ENCODE peak calls at places on chromosome 21, in nine cellular contexts. Q is type B pancreatic cell; P is uterus; N is CD8-positive, alpha-beta T cell; D is RWPE1; K is mucosa of descending colon; E is brain microvascular endothelial cell; J is HFFc6; U is nephron progenitor cell. C is an unnamed sample.
A peak's percentile ranks its signal among the peaks of the same experiment; 100 is the strongest.

GRCh38 chr21:26115346-26115745 is 55.2 kb downstream of the APP start:
- DNase-seq in Q (no peak), P (no peak), N (no peak), D (no peak), K (no peak), E (no peak), J (no peak), U (no peak), C (no peak)

GRCh38 chr21:30391615-30392014 is 4.2 kb upstream of the KRTAP13-1 start:
- DNase-seq in Q (no peak), P (no peak), N (no peak), D (no peak), K (no peak), E (no peak), J (no peak), U (no peak), C (no peak)

GRCh38 chr21:26405735-26406361 is 167.2 kb downstream of the CYYR1 start:
- DNase-seq in Q (no peak), P (no peak), N (no peak), D (peak; percentile 49), K (no peak), E (peak; percentile 84), J (peak; percentile 83), U (peak; percentile 7), C (no peak)

GRCh38 chr21:19995253-19995652 is 1003.0 kb upstream of the NCAM2 start:
- DNase-seq in Q (no peak), P (no peak), N (no peak), D (no peak), K (no peak), E (no peak), J (no peak), U (no peak), C (no peak)

GRCh38 chr21:16081304-16081703 is 351.5 kb downstream of the USP25 start:
- DNase-seq in Q (no peak), P (no peak), N (no peak), D (no peak), K (no peak), E (no peak), J (no peak), U (no peak), C (no peak)

GRCh38 chr21:19609611-19610010 is 1206.0 kb upstream of the TMPRSS15 start:
- DNase-seq in Q (no peak), P (no peak), N (no peak), D (peak; percentile 3), K (no peak), E (no peak), J (no peak), U (no peak), C (no peak)

GRCh38 chr21:38054334-38054733 is 138.1 kb upstream of the KCNJ6 start:
- DNase-seq in Q (no peak), P (no peak), N (no peak), D (no peak), K (no peak), E (no peak), J (no peak), U (no peak), C (no peak)

GRCh38 chr21:15839601-15840000 is 109.8 kb downstream of the USP25 start:
- DNase-seq in Q (no peak), P (no peak), N (no peak), D (no peak), K (no peak), E (no peak), J (no peak), U (no peak), C (no peak)

GRCh38 chr21:15272591-15272990 is 207.8 kb upstream of the NRIP1 start:
- DNase-seq in Q (no peak), P (no peak), N (no peak), D (no peak), K (no peak), E (no peak), J (no peak), U (no peak), C (no peak)

GRCh38 chr21:33296156-33296555 is 28.6 kb upstream of the IFNAR1 start:
- DNase-seq in Q (no peak), P (no peak), N (no peak), D (no peak), K (no peak), E (no peak), J (no peak), U (no peak), C (no peak)

GRCh38 chr21:33848252-33848953 is 67.2 kb downstream of the ATP5PO start:
- DNase-seq in Q (no peak), P (no peak), N (no peak), D (peak; percentile 61), K (peak; percentile 46), E (no peak), J (no peak), U (no peak), C (no peak)

GRCh38 chr21:46352156-46352499 is 28.2 kb downstream of the PCNT start:
- DNase-seq in Q (no peak), P (no peak), N (no peak), D (no peak), K (no peak), E (no peak), J (no peak), U (no peak), C (no peak)

GRCh38 chr21:32771134-32771523 is 426 bp downstream of the PAXBP1 start:
- DNase-seq in Q (peak; percentile 74), P (peak; percentile 43), N (no peak), D (peak; percentile 61), K (peak; percentile 69), E (peak; percentile 51), J (peak; percentile 36), U (peak; percentile 57), C (peak; percentile 72)

GRCh38 chr21:39531777-39532333 is 80.1 kb downstream of the SH3BGR start:
- DNase-seq in Q (no peak), P (no peak), N (no peak), D (no peak), K (no peak), E (no peak), J (peak; percentile 2), U (no peak), C (no peak)
- TF ChIP-seq CTCF in Q (no peak), P (no peak), N (no peak), D (no peak), K (no peak), E (no peak), J (no peak), U (no peak), C (no peak)

GRCh38 chr21:40668535-40669275 is 178.3 kb downstream of the DSCAM start:
- DNase-seq in Q (no peak), P (no peak), N (no peak), D (no peak), K (no peak), E (no peak), J (peak; percentile 12), U (no peak), C (no peak)

GRCh38 chr21:40662889-40663288 is 184.1 kb downstream of the DSCAM start:
- DNase-seq in Q (no peak), P (no peak), N (no peak), D (no peak), K (no peak), E (no peak), J (no peak), U (no peak), C (no peak)

GRCh38 chr21:40672602-40673001 is 174.4 kb downstream of the DSCAM start:
- DNase-seq in Q (no peak), P (no peak), N (no peak), D (no peak), K (no peak), E (no peak), J (no peak), U (no peak), C (no peak)

GRCh38 chr21:40671721-40672120 is 175.2 kb downstream of the DSCAM start:
- DNase-seq in Q (no peak), P (no peak), N (no peak), D (no peak), K (no peak), E (no peak), J (peak; percentile 56), U (no peak), C (no peak)

GRCh38 chr21:40667964-40668363 is 179.0 kb downstream of the DSCAM start:
- DNase-seq in Q (no peak), P (no peak), N (no peak), D (no peak), K (no peak), E (no peak), J (peak; percentile 51), U (no peak), C (no peak)
- TF ChIP-seq CTCF in Q (no peak), P (no peak), N (no peak), D (no peak), K (no peak), E (no peak), J (no peak), U (no peak), C (no peak)

DNA sequence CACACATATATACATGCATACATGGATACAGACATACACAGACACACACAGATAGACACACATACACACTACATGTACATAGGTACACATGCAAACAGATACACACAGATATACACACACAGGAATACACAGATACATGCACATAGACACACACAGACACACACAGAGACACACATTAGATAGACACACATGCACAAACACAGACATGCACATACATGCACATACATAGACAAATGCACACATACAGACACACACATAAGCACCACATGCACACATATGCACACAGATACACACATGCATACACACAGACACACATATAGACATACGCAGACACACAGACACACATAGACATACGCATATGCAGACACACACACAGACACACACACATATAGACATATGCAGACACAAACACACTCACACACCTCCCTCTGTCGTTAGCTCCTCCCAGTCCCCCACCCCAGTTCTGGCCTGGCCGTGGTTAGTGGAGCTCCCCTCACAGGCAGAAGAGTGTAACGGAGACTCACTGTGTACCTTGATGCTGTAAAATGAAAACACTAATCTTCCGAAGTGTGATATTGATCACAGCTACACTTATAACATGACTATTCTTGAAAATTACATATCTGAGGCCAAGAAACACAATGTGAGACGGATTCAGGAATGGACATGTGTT is 7.6 kb downstream of the UBASH3A start:
- DNase-seq in Q (no peak), P (no peak), N (no peak), D (no peak), K (no peak), E (no peak), J (no peak), U (no peak), C (no peak)
- TF ChIP-seq CTCF in Q (no peak), P (no peak), N (no peak), D (no peak), K (no peak), E (no peak), J (no peak), U (no peak), C (no peak)

GRCh38 chr21:45348591-45349327 is 56.2 kb upstream of the COL18A1 start:
- DNase-seq in Q (no peak), P (no peak), N (no peak), D (no peak), K (no peak), E (no peak), J (no peak), U (no peak), C (no peak)

GRCh38 chr21:45344576-45344975 is 56.9 kb upstream of the POFUT2 start:
- DNase-seq in Q (no peak), P (no peak), N (no peak), D (no peak), K (no peak), E (no peak), J (no peak), U (no peak), C (no peak)

GRCh38 chr21:45350206-45350854 is 54.6 kb upstream of the COL18A1 start:
- DNase-seq in Q (no peak), P (no peak), N (no peak), D (no peak), K (no peak), E (no peak), J (no peak), U (no peak), C (no peak)

GRCh38 chr21:45347712-45348477 is 57.1 kb upstream of the COL18A1 start:
- DNase-seq in Q (no peak), P (no peak), N (no peak), D (no peak), K (no peak), E (no peak), J (peak; percentile 11), U (no peak), C (no peak)

GRCh38 chr21:45347048-45347711 is 57.8 kb upstream of the COL18A1 start:
- DNase-seq in Q (no peak), P (no peak), N (no peak), D (no peak), K (no peak), E (no peak), J (no peak), U (no peak), C (no peak)
- TF ChIP-seq CTCF in Q (no peak), P (no peak), N (no peak), D (no peak), K (no peak), E (no peak), J (no peak), U (no peak), C (no peak)

C was measured in mesothelial cell of epicardium.